ENCODE peak calls at places on chromosomes 11 and 22, in eight cellular contexts. One of them, this sample, is unnamed. For H3K4me1, the result is how much of the 10 kb centered on the place peaks cover.

GRCh38 chr22:44378380-44378779 is 65.6 kb upstream of the SHISAL1 start:
- DNase-seq in prostate gland: no peak
- DNase-seq in adrenal gland: no peak
- DNase-seq in sigmoid colon: peak
- DNase-seq in heart right ventricle: no peak
- DNase-seq in ascending aorta: no peak
- DNase-seq in HCT116: no peak
- DNase-seq in upper lobe of right lung: no peak
- DNase-seq in this sample: no peak

GRCh38 chr11:133836076-133836548 is 9.2 kb downstream of the SPATA19 start:
- DNase-seq in prostate gland: no peak
- DNase-seq in adrenal gland: no peak
- DNase-seq in sigmoid colon: no peak
- DNase-seq in heart right ventricle: no peak
- DNase-seq in ascending aorta: no peak
- DNase-seq in HCT116: no peak
- DNase-seq in upper lobe of right lung: no peak
- DNase-seq in this sample: no peak

GRCh38 chr11:19962795-19963163 is 197.5 kb downstream of the DBX1 start:
- DNase-seq in prostate gland: no peak
- DNase-seq in adrenal gland: no peak
- DNase-seq in sigmoid colon: no peak
- DNase-seq in heart right ventricle: no peak
- DNase-seq in ascending aorta: no peak
- DNase-seq in HCT116: no peak
- DNase-seq in upper lobe of right lung: no peak
- DNase-seq in this sample: no peak

GRCh38 chr22:19774628-19775027 is 14.1 kb downstream of the TBX1 start:
- DNase-seq in prostate gland: no peak
- DNase-seq in adrenal gland: no peak
- DNase-seq in sigmoid colon: no peak
- DNase-seq in heart right ventricle: no peak
- DNase-seq in ascending aorta: no peak
- DNase-seq in HCT116: no peak
- DNase-seq in upper lobe of right lung: no peak
- DNase-seq in this sample: no peak

GRCh38 chr11:33733978-33734377 is 2.2 kb downstream of the CD59 start:
- DNase-seq in prostate gland: no peak
- DNase-seq in adrenal gland: no peak
- DNase-seq in sigmoid colon: no peak
- DNase-seq in heart right ventricle: no peak
- DNase-seq in ascending aorta: no peak
- DNase-seq in HCT116: no peak
- DNase-seq in upper lobe of right lung: no peak
- DNase-seq in this sample: no peak

GRCh38 chr11:36363361-36364272 is 67.5 kb downstream of the PRR5L start:
- DNase-seq in prostate gland: no peak
- DNase-seq in adrenal gland: no peak
- DNase-seq in sigmoid colon: no peak
- DNase-seq in heart right ventricle: no peak
- DNase-seq in ascending aorta: no peak
- DNase-seq in HCT116: no peak
- DNase-seq in upper lobe of right lung: no peak
- DNase-seq in this sample: peak

GRCh38 chr11:74686792-74687191 is 44.4 kb downstream of the CHRDL2 start:
- DNase-seq in prostate gland: no peak
- DNase-seq in adrenal gland: no peak
- DNase-seq in sigmoid colon: peak
- DNase-seq in heart right ventricle: no peak
- DNase-seq in ascending aorta: no peak
- DNase-seq in HCT116: no peak
- DNase-seq in upper lobe of right lung: peak
- DNase-seq in this sample: no peak

GRCh38 chr11:2792376-2793250 is 92.8 kb upstream of the KCNQ1OT1 start:
- DNase-seq in prostate gland: no peak
- DNase-seq in adrenal gland: peak
- DNase-seq in sigmoid colon: peak
- DNase-seq in heart right ventricle: peak
- DNase-seq in ascending aorta: peak
- DNase-seq in HCT116: no peak
- DNase-seq in upper lobe of right lung: peak
- DNase-seq in this sample: no peak

GRCh38 chr11:8649361-8649760 is 33.1 kb downstream of the TRIM66 start:
- DNase-seq in prostate gland: no peak
- DNase-seq in adrenal gland: no peak
- DNase-seq in sigmoid colon: no peak
- DNase-seq in heart right ventricle: no peak
- DNase-seq in ascending aorta: no peak
- DNase-seq in HCT116: no peak
- DNase-seq in upper lobe of right lung: no peak
- DNase-seq in this sample: peak

GRCh38 chr11:1263036-1263435 is 40.2 kb downstream of the MUC5B start:
- DNase-seq in prostate gland: no peak
- DNase-seq in adrenal gland: no peak
- DNase-seq in sigmoid colon: no peak
- DNase-seq in heart right ventricle: peak
- DNase-seq in ascending aorta: no peak
- DNase-seq in HCT116: no peak
- DNase-seq in upper lobe of right lung: no peak
- DNase-seq in this sample: no peak

GRCh38 chr11:103532133-103532788 is 423.0 kb downstream of the DYNC2H1 start:
- DNase-seq in prostate gland: no peak
- DNase-seq in adrenal gland: no peak
- DNase-seq in sigmoid colon: no peak
- DNase-seq in heart right ventricle: no peak
- DNase-seq in ascending aorta: no peak
- DNase-seq in HCT116: no peak
- DNase-seq in upper lobe of right lung: no peak
- DNase-seq in this sample: peak

GRCh38 chr22:27108425-27109114 is 451.2 kb downstream of the MIAT start:
- DNase-seq in prostate gland: no peak
- DNase-seq in adrenal gland: peak
- DNase-seq in sigmoid colon: peak
- DNase-seq in heart right ventricle: peak
- DNase-seq in ascending aorta: peak
- DNase-seq in HCT116: no peak
- DNase-seq in upper lobe of right lung: no peak
- DNase-seq in this sample: no peak

GRCh38 chr22:45254789-45255261 is 14.1 kb upstream of the KIAA0930 start:
- DNase-seq in prostate gland: no peak
- DNase-seq in adrenal gland: no peak
- DNase-seq in sigmoid colon: no peak
- DNase-seq in heart right ventricle: no peak
- DNase-seq in ascending aorta: no peak
- DNase-seq in HCT116: no peak
- DNase-seq in upper lobe of right lung: no peak
- DNase-seq in this sample: no peak

GRCh38 chr11:48272551-48273080 is 9.0 kb downstream of the OR4X1 start:
- DNase-seq in prostate gland: no peak
- DNase-seq in adrenal gland: no peak
- DNase-seq in sigmoid colon: no peak
- DNase-seq in heart right ventricle: no peak
- DNase-seq in ascending aorta: no peak
- DNase-seq in HCT116: no peak
- DNase-seq in upper lobe of right lung: no peak
- DNase-seq in this sample: no peak

GRCh38 chr22:17742528-17742902 is 31.8 kb downstream of the BID start:
- DNase-seq in prostate gland: peak
- DNase-seq in adrenal gland: peak
- DNase-seq in sigmoid colon: peak
- DNase-seq in heart right ventricle: peak
- DNase-seq in ascending aorta: no peak
- DNase-seq in HCT116: peak
- DNase-seq in upper lobe of right lung: no peak
- DNase-seq in this sample: peak

GRCh38 chr22:44759430-44760310 is 7.3 kb downstream of the ARHGAP8 start:
- DNase-seq in prostate gland: no peak
- DNase-seq in adrenal gland: no peak
- DNase-seq in sigmoid colon: no peak
- DNase-seq in heart right ventricle: no peak
- DNase-seq in ascending aorta: no peak
- DNase-seq in HCT116: no peak
- DNase-seq in upper lobe of right lung: no peak
- DNase-seq in this sample: no peak

GRCh38 chr11:123196060-123196714 is 1.1 kb upstream of the CLMP start:
- DNase-seq in prostate gland: no peak
- DNase-seq in adrenal gland: no peak
- DNase-seq in sigmoid colon: no peak
- DNase-seq in heart right ventricle: no peak
- DNase-seq in ascending aorta: no peak
- DNase-seq in HCT116: no peak
- DNase-seq in upper lobe of right lung: no peak
- DNase-seq in this sample: no peak

GRCh38 chr11:63290285-63290684 is 46.9 kb upstream of the SLC22A25 start:
- DNase-seq in prostate gland: no peak
- DNase-seq in adrenal gland: no peak
- DNase-seq in sigmoid colon: no peak
- DNase-seq in heart right ventricle: no peak
- DNase-seq in ascending aorta: no peak
- DNase-seq in HCT116: no peak
- DNase-seq in upper lobe of right lung: no peak
- DNase-seq in this sample: no peak

GRCh38 chr11:103798029-103798428 is 238.4 kb upstream of the DDI1 start:
- DNase-seq in prostate gland: no peak
- DNase-seq in adrenal gland: no peak
- DNase-seq in sigmoid colon: no peak
- DNase-seq in heart right ventricle: no peak
- DNase-seq in ascending aorta: no peak
- DNase-seq in HCT116: no peak
- DNase-seq in upper lobe of right lung: no peak
- DNase-seq in this sample: no peak

DNA sequence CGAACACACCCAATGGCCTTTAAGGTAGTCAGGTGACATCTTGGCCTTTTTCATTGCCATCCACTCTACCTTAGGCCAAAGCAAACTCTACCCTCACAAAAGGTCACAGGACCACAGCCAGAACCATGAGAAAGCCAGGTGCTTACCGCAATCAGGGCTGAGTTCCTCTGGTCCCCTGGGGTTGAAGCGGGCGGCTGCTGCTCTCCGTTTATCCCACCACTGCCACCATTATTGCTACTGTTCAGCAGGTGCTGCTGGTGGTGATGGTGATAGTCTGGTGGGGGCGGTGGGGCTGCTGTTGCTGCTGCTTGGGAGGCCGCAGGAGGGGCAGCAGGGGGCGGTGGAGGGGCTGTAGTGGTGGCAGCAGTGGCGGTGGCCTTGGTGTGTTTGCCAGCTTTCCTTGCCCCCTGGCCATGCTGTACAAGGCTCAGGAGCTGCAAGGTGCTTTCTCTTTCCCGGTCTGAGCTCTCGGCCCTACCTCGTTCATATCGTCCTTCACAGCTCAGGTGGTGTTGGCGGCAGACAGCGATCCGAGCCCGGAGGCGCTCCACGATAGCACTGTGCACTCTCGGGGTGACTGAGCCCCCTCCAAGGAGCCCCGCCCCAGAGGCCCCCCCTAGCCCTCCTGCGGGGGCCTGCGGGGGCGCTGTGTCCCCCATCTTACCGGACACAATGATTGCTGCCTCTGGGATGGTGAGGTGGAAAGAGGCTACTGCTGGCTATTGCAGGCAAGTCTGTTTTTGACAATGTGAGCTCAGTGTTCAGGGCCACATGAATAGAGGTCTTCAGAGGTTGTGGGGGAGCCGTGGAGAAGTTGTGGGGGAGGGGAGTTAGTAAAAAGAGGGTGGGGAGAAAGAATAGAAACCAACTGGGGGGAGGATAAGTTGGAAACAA is 1.5 kb downstream of the MAML2 start:
- DNase-seq in prostate gland: peak
- DNase-seq in adrenal gland: peak
- DNase-seq in sigmoid colon: peak
- DNase-seq in heart right ventricle: peak
- DNase-seq in ascending aorta: peak
- DNase-seq in HCT116: no peak
- DNase-seq in upper lobe of right lung: peak
- DNase-seq in this sample: no peak
- H3K4me1 ChIP-seq in prostate gland: under half
- H3K4me1 ChIP-seq in adrenal gland: under half
- H3K4me1 ChIP-seq in sigmoid colon: under half
- H3K4me1 ChIP-seq in heart right ventricle: half or more
- H3K4me1 ChIP-seq in ascending aorta: under half
- H3K4me1 ChIP-seq in HCT116: under half
- H3K4me1 ChIP-seq in upper lobe of right lung: under half
- H3K4me1 ChIP-seq in this sample: under half

GRCh38 chr11:65026810-65027209 is 429 bp upstream of the SNX15 start:
- DNase-seq in prostate gland: no peak
- DNase-seq in adrenal gland: no peak
- DNase-seq in sigmoid colon: no peak
- DNase-seq in heart right ventricle: no peak
- DNase-seq in ascending aorta: no peak
- DNase-seq in HCT116: no peak
- DNase-seq in upper lobe of right lung: no peak
- DNase-seq in this sample: no peak
- H3K27ac ChIP-seq in prostate gland: peak
- H3K27ac ChIP-seq in adrenal gland: no peak
- H3K27ac ChIP-seq in sigmoid colon: peak
- H3K27ac ChIP-seq in heart right ventricle: peak
- H3K27ac ChIP-seq in ascending aorta: peak
- H3K27ac ChIP-seq in HCT116: peak
- H3K27ac ChIP-seq in upper lobe of right lung: peak
- H3K27ac ChIP-seq in this sample: peak

DNA sequence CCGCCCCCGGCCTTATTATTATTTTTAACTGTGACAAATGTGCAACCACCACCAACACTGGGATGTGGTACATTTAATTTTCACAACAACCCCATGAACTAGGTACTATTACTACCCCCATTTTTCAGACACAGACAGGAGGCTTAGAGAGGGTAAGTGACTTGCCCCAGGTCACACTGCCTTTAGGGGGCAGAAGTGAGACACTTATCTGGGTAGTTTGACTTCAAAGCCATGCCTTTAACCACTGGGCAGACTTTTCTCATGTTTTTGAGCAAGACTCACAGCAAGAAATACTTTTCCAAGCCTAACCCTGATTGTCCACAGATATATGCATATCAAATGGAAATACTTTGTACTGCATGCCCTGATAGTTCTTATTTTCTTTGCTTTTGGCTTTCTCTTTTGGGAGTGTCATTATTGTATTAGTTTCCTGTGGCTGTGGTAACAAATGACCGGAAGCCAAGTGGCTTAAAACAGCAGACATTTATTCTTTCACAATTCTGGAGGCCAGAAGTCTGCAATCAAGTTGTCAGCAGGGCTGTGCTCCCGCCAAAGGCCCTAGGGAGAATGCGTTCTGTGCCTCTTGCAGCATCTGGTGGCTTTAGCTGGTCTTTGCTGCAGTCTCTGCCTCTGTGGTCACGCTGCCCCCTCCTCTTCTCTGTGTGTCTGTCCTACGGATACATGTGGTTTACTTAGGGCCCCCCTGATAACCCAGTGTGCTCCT is 110.8 kb downstream of the GRIK4 start:
- DNase-seq in prostate gland: no peak
- DNase-seq in adrenal gland: no peak
- DNase-seq in sigmoid colon: no peak
- DNase-seq in heart right ventricle: no peak
- DNase-seq in ascending aorta: no peak
- DNase-seq in HCT116: no peak
- DNase-seq in upper lobe of right lung: no peak
- DNase-seq in this sample: no peak
- TF ChIP-seq CTCF in prostate gland: no peak
- TF ChIP-seq CTCF in adrenal gland: no peak
- TF ChIP-seq CTCF in sigmoid colon: no peak
- TF ChIP-seq CTCF in heart right ventricle: no peak
- TF ChIP-seq CTCF in ascending aorta: no peak
- TF ChIP-seq CTCF in HCT116: peak
- TF ChIP-seq CTCF in upper lobe of right lung: peak
- TF ChIP-seq CTCF in this sample: peak

GRCh38 chr11:120342678-120343077 is 6.5 kb downstream of the ARHGEF12 start:
- DNase-seq in prostate gland: no peak
- DNase-seq in adrenal gland: no peak
- DNase-seq in sigmoid colon: no peak
- DNase-seq in heart right ventricle: no peak
- DNase-seq in ascending aorta: no peak
- DNase-seq in HCT116: no peak
- DNase-seq in upper lobe of right lung: no peak
- DNase-seq in this sample: no peak
- H3K4me1 ChIP-seq in prostate gland: under half
- H3K4me1 ChIP-seq in adrenal gland: half or more
- H3K4me1 ChIP-seq in sigmoid colon: half or more
- H3K4me1 ChIP-seq in heart right ventricle: half or more
- H3K4me1 ChIP-seq in ascending aorta: half or more
- H3K4me1 ChIP-seq in HCT116: half or more
- H3K4me1 ChIP-seq in upper lobe of right lung: under half
- H3K4me1 ChIP-seq in this sample: half or more